ENCODE peak calls at places on chromosome 22, in nine cellular contexts. J is stomach, B is adrenal gland, E is left ventricle myocardium inferior, Q is GM23338, N is heart right ventricle, D is spleen, G is Peyer's patch, P is psoas muscle. K is an unnamed sample.

GRCh38 chr22:50326225-50326958 is 420 bp downstream of the DENND6B start:
- DNase-seq in J (no peak), B (no peak), E (no peak), Q (no peak), N (no peak), D (no peak), G (no peak), P (no peak), K (no peak)

GRCh38 chr22:25141994-25142620 is 57.6 kb upstream of the CRYBB3 start:
- DNase-seq in J (no peak), B (peak; percentile 75), E (no peak), Q (peak; percentile 78), N (no peak), D (no peak), G (no peak), P (no peak), K (no peak)

GRCh38 chr22:38937541-38937940 is 19.9 kb upstream of the APOBEC3A start:
- DNase-seq in J (peak; percentile 15), B (no peak), E (no peak), Q (no peak), N (no peak), D (no peak), G (no peak), P (no peak), K (no peak)

GRCh38 chr22:23306926-23307325 is 126.6 kb downstream of the BCR start:
- DNase-seq in J (no peak), B (no peak), E (no peak), Q (no peak), N (no peak), D (peak; percentile 24), G (no peak), P (no peak), K (no peak)

GRCh38 chr22:36285545-36285944 is 32.6 kb downstream of the APOL1 start:
- DNase-seq in J (no peak), B (peak; percentile 75), E (no peak), Q (no peak), N (no peak), D (peak; percentile 61), G (no peak), P (no peak), K (no peak)

GRCh38 chr22:47592791-47593190 is 830.3 kb downstream of the TBC1D22A start:
- DNase-seq in J (peak; percentile 22), B (no peak), E (no peak), Q (no peak), N (no peak), D (no peak), G (no peak), P (no peak), K (no peak)

GRCh38 chr22:49829044-49829719 is 1.5 kb upstream of the BRD1 start:
- DNase-seq in J (no peak), B (no peak), E (no peak), Q (no peak), N (no peak), D (peak; percentile 76), G (no peak), P (no peak), K (no peak)

GRCh38 chr22:37880668-37881440 is 25.2 kb upstream of the MICALL1 start:
- DNase-seq in J (no peak), B (no peak), E (no peak), Q (no peak), N (no peak), D (no peak), G (no peak), P (no peak), K (no peak)

GRCh38 chr22:23241562-23242472 is 61.5 kb downstream of the BCR start:
- DNase-seq in J (no peak), B (no peak), E (no peak), Q (no peak), N (no peak), D (no peak), G (no peak), P (no peak), K (no peak)

GRCh38 chr22:44003016-44003775 is 20.9 kb upstream of the PARVB start:
- DNase-seq in J (no peak), B (no peak), E (no peak), Q (no peak), N (no peak), D (no peak), G (no peak), P (no peak), K (no peak)

GRCh38 chr22:49971232-49972162 is 10.9 kb downstream of the PIM3 start:
- DNase-seq in J (peak; percentile 93), B (peak; percentile 89), E (peak; percentile 87), Q (peak; percentile 61), N (peak; percentile 70), D (peak; percentile 94), G (peak; percentile 68), P (peak; percentile 92), K (peak; percentile 42)

GRCh38 chr22:23384899-23385298 is 195.2 kb downstream of the IGLL1 start:
- DNase-seq in J (no peak), B (no peak), E (no peak), Q (no peak), N (no peak), D (no peak), G (no peak), P (no peak), K (no peak)

GRCh38 chr22:18998998-18999397 is 62.9 kb upstream of the PRODH start:
- DNase-seq in J (no peak), B (peak; percentile 34), E (no peak), Q (peak; percentile 92), N (no peak), D (no peak), G (no peak), P (no peak), K (peak; percentile 13)

GRCh38 chr22:32662587-32662915 is 139.0 kb upstream of the TIMP3 start:
- DNase-seq in J (no peak), B (no peak), E (no peak), Q (no peak), N (no peak), D (no peak), G (no peak), P (no peak), K (no peak)

GRCh38 chr22:25622011-25622410 is 57.5 kb downstream of the GRK3 start:
- DNase-seq in J (no peak), B (no peak), E (no peak), Q (no peak), N (no peak), D (no peak), G (no peak), P (no peak), K (peak; percentile 66)

GRCh38 chr22:32627091-32627490 is 152.5 kb downstream of the FBXO7 start:
- DNase-seq in J (no peak), B (no peak), E (peak; percentile 53), Q (no peak), N (peak; percentile 49), D (peak; percentile 78), G (no peak), P (no peak), K (no peak)

GRCh38 chr22:36612458-36612857 is 83.5 kb upstream of the EIF3D start:
- DNase-seq in J (no peak), B (no peak), E (no peak), Q (no peak), N (no peak), D (no peak), G (no peak), P (no peak), K (peak; percentile 10)

GRCh38 chr22:46354176-46354992 is 18.9 kb downstream of the TRMU start:
- DNase-seq in J (no peak), B (no peak), E (no peak), Q (no peak), N (no peak), D (no peak), G (no peak), P (no peak), K (no peak)

GRCh38 chr22:49789289-49790141 is 38.2 kb downstream of the BRD1 start:
- DNase-seq in J (no peak), B (peak; percentile 77), E (peak; percentile 65), Q (no peak), N (no peak), D (peak; percentile 83), G (peak; percentile 40), P (peak; percentile 75), K (peak; percentile 70)

GRCh38 chr22:27881404-27881803 is 37.7 kb downstream of the PITPNB start:
- DNase-seq in J (peak; percentile 40), B (peak; percentile 67), E (peak; percentile 30), Q (no peak), N (no peak), D (no peak), G (no peak), P (no peak), K (peak; percentile 79)

DNA sequence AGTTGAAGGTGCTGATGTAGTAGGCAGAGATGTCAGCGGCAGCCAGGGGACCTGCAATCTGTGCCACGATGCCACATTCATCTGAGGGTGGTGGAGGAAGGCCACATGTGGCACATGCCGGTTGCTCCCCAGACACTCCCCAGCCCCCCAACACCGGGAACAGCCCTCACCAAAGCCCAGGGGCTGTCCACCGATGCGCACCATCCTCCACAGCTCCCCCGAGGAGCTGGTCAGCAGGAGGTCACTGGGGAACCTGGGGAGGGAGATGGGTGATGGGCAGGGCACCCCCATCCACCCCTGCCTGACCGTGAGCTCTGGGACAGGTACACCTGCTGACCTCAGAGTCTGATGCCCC is 3.5 kb downstream of the CASTOR1 start:
- DNase-seq in J (no peak), B (no peak), E (no peak), Q (no peak), N (no peak), D (no peak), G (no peak), P (no peak), K (no peak)
- H3K4me1 ChIP-seq in J (peaks cover 33% of the 10 kb centered on the region), B (peaks cover 27% of the 10 kb centered on the region), E (peaks cover 35% of the 10 kb centered on the region), Q (peaks cover 14% of the 10 kb centered on the region), N (peaks cover 24% of the 10 kb centered on the region), D (peaks cover 66% of the 10 kb centered on the region), G (peaks cover 29% of the 10 kb centered on the region), P (peaks cover 16% of the 10 kb centered on the region), K (peaks cover 13% of the 10 kb centered on the region)

GRCh38 chr22:22171357-22172218 is 73.0 kb upstream of the VPREB1 start:
- DNase-seq in J (no peak), B (no peak), E (no peak), Q (peak; percentile 65), N (no peak), D (no peak), G (no peak), P (no peak), K (no peak)
- H3K27me3 ChIP-seq in J (no peaks in the 10 kb centered on the region), B (no peaks in the 10 kb centered on the region), E (peaks cover 68% of the 10 kb centered on the region), Q (peaks cover 98% of the 10 kb centered on the region), N (peaks cover 35% of the 10 kb centered on the region), D (no peaks in the 10 kb centered on the region), G (no peaks in the 10 kb centered on the region), P (no peaks in the 10 kb centered on the region), K (peaks cover 57% of the 10 kb centered on the region)

GRCh38 chr22:21641795-21642583 is at the start of gene SDF2L1:
- DNase-seq in J (peak; percentile 99), B (peak; percentile 99), E (peak; percentile 98), Q (peak; percentile 99), N (peak; percentile 98), D (peak; percentile 99), G (peak; percentile 99), P (peak; percentile 99), K (peak; percentile 99)
- TF ChIP-seq CTCF in J (peak; percentile 25), B (no peak), E (peak; percentile 41), Q (no peak), N (peak; percentile 64), D (peak; percentile 44), G (peak; percentile 23), P (no peak), K (no peak)

DNA sequence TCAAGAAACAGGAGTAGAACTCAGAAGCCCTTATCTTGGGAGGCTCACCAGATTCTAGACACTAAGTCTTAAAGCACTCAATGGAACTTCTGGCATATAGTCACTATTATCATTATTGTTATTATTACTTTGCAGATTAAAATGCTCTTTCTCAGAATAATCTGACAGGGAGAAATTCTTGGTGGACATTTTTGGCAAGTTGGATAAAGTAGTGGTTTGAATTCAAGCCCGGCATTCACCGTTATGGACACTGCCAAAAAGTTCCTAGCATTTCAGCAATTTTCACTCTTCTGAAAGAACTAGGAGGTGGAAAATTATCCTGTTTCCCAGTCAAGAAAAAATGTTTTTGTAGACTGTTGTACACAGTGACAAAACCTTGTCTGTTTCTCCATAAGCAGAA is 179.6 kb upstream of the ISX start:
- DNase-seq in J (no peak), B (no peak), E (no peak), Q (no peak), N (no peak), D (no peak), G (no peak), P (no peak), K (no peak)
- H3K4me1 ChIP-seq in J (no peaks in the 10 kb centered on the region), B (no peaks in the 10 kb centered on the region), E (no peaks in the 10 kb centered on the region), Q (no peaks in the 10 kb centered on the region), N (no peaks in the 10 kb centered on the region), D (no peaks in the 10 kb centered on the region), G (no peaks in the 10 kb centered on the region), P (no peaks in the 10 kb centered on the region), K (no peaks in the 10 kb centered on the region)